ENCODE peak calls at places on chromosomes 16 and 17, in six cellular contexts. Y is tibial nerve, C is AG04449, H is lower leg skin, Z is H1, B is tibial artery. Q is an unnamed sample.

GRCh38 chr17:19706791-19707727 is 9.3 kb downstream of the SLC47A2 start:
- DNase-seq in Y (no peak), C (no peak), H (no peak), Z (peak; percentile 45), B (no peak), Q (no peak)

GRCh38 chr16:14527411-14528044 is 102.5 kb downstream of the PARN start:
- DNase-seq in Y (peak; percentile 28), C (no peak), H (peak; percentile 68), Z (no peak), B (peak; percentile 68), Q (no peak)

GRCh38 chr16:49347476-49347875 is 26.1 kb upstream of the C16orf78 start:
- DNase-seq in Y (no peak), C (no peak), H (no peak), Z (no peak), B (no peak), Q (no peak)

GRCh38 chr17:79023180-79023705 is 726 bp upstream of the C1QTNF1 start:
- DNase-seq in Y (peak; percentile 7), C (no peak), H (no peak), Z (no peak), B (no peak), Q (no peak)

GRCh38 chr17:82240506-82241182 is 11.8 kb downstream of the SLC16A3 start:
- DNase-seq in Y (no peak), C (no peak), H (no peak), Z (no peak), B (no peak), Q (no peak)

GRCh38 chr16:69396187-69397061 is 10.6 kb upstream of the TERF2 start:
- DNase-seq in Y (peak; percentile 57), C (peak; percentile 86), H (peak; percentile 76), Z (peak; percentile 80), B (peak; percentile 75), Q (peak; percentile 79)

GRCh38 chr17:48599373-48599772 is 5.4 kb downstream of the HOXB6 start:
- DNase-seq in Y (no peak), C (no peak), H (no peak), Z (no peak), B (no peak), Q (no peak)

GRCh38 chr16:69017036-69017783 is 88.2 kb upstream of the HAS3 start:
- DNase-seq in Y (no peak), C (no peak), H (no peak), Z (no peak), B (no peak), Q (no peak)

GRCh38 chr17:21505819-21506815 is 130.0 kb downstream of the KCNJ12 start:
- DNase-seq in Y (no peak), C (no peak), H (no peak), Z (no peak), B (no peak), Q (no peak)

GRCh38 chr17:32940706-32941390 is 12.9 kb downstream of the TMEM98 start:
- DNase-seq in Y (no peak), C (no peak), H (no peak), Z (no peak), B (no peak), Q (no peak)

GRCh38 chr17:31629696-31630470 is 229.2 kb downstream of the COPRS start:
- DNase-seq in Y (no peak), C (peak; percentile 23), H (no peak), Z (no peak), B (no peak), Q (no peak)

GRCh38 chr17:10631048-10631700 is 25.9 kb downstream of the MYH3 start:
- DNase-seq in Y (no peak), C (no peak), H (no peak), Z (peak; percentile 85), B (no peak), Q (no peak)

GRCh38 chr17:31571124-31571892 is 179.8 kb downstream of the RAB11FIP4 start:
- DNase-seq in Y (peak; percentile 88), C (no peak), H (no peak), Z (no peak), B (peak; percentile 87), Q (no peak)

GRCh38 chr16:66511615-66512500 is 38.1 kb downstream of the TK2 start:
- DNase-seq in Y (no peak), C (no peak), H (no peak), Z (peak; percentile 64), B (no peak), Q (no peak)

GRCh38 chr17:1294157-1294717 is 14.8 kb downstream of the TRARG1 start:
- DNase-seq in Y (no peak), C (no peak), H (no peak), Z (no peak), B (no peak), Q (no peak)

GRCh38 chr16:69376393-69377059 is 9.3 kb downstream of the TERF2 start:
- DNase-seq in Y (no peak), C (no peak), H (no peak), Z (no peak), B (no peak), Q (no peak)

GRCh38 chr16:56744996-56745640 is 15.2 kb downstream of the NUP93 start:
- DNase-seq in Y (no peak), C (no peak), H (no peak), Z (no peak), B (no peak), Q (no peak)

GRCh38 chr16:56747486-56748045 is 17.6 kb downstream of the NUP93 start:
- DNase-seq in Y (no peak), C (no peak), H (no peak), Z (no peak), B (no peak), Q (no peak)

GRCh38 chr16:56742030-56742984 is 12.4 kb downstream of the NUP93 start:
- DNase-seq in Y (no peak), C (peak; percentile 57), H (no peak), Z (no peak), B (no peak), Q (no peak)

GRCh38 chr16:56741399-56741798 is 11.5 kb downstream of the NUP93 start:
- DNase-seq in Y (no peak), C (no peak), H (no peak), Z (no peak), B (no peak), Q (no peak)

GRCh38 chr16:56743840-56744239 is 13.9 kb downstream of the NUP93 start:
- DNase-seq in Y (no peak), C (no peak), H (peak; percentile 35), Z (no peak), B (no peak), Q (no peak)
- TF ChIP-seq CTCF in Y (no peak), C (peak; percentile 2), H (no peak), Z (no peak), B (no peak), Q (no peak)

DNA sequence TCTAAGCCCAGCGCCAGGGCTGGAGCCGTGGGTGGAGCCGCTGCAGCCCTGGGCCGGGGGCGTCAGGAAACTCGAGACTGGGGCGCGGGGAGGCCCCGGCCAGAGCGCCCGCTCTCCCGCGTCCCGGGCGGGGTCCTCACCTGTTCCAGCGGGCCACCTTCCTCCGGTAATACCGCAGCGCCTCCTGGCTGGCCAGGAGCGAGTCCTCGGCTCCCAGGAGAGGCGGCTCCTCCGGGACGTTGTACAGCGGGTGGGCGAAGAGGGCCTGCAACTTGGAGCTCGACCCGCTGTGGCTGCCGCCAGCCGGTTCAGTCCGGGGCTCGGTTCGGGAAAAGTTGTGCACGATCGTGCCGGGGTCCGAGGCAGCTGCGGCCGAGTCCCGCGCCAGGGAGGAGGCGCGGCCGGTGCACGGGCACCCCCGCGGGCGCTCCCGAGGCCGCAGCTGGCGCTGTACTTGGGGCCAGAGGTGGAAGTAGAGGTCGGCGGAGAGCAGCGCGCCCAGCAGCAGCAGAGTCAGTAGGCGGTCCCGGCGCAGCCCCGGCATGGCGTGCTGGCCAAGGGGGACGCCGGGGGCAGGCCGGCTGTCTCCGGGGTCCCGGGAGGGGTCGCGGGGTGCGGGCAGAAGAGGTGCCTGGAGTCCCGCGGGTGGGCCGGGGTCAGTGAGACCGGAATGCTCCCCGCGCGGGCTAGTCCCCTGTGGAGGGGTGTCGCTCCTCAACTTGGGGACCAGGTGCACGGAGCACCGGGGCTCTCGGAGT is 865 bp downstream of the FAM20A start:
- DNase-seq in Y (no peak), C (no peak), H (no peak), Z (peak; percentile 80), B (no peak), Q (peak; percentile 70)
- TF ChIP-seq CTCF in Y (peak; percentile 15), C (no peak), H (no peak), Z (peak; percentile 50), B (no peak), Q (peak; percentile 35)

GRCh38 chr16:89826531-89827382 is 1.5 kb upstream of the SPIRE2 start:
- DNase-seq in Y (no peak), C (no peak), H (no peak), Z (no peak), B (no peak), Q (no peak)

GRCh38 chr16:89823087-89823823 is 5.0 kb upstream of the SPIRE2 start:
- DNase-seq in Y (no peak), C (no peak), H (no peak), Z (peak; percentile 59), B (no peak), Q (no peak)

GRCh38 chr16:89821438-89822187 is 5.2 kb upstream of the FANCA start:
- DNase-seq in Y (no peak), C (no peak), H (no peak), Z (no peak), B (no peak), Q (no peak)

GRCh38 chr16:89827383-89828198 is 684 bp upstream of the SPIRE2 start:
- DNase-seq in Y (no peak), C (no peak), H (no peak), Z (peak; percentile 84), B (no peak), Q (no peak)

DNA sequence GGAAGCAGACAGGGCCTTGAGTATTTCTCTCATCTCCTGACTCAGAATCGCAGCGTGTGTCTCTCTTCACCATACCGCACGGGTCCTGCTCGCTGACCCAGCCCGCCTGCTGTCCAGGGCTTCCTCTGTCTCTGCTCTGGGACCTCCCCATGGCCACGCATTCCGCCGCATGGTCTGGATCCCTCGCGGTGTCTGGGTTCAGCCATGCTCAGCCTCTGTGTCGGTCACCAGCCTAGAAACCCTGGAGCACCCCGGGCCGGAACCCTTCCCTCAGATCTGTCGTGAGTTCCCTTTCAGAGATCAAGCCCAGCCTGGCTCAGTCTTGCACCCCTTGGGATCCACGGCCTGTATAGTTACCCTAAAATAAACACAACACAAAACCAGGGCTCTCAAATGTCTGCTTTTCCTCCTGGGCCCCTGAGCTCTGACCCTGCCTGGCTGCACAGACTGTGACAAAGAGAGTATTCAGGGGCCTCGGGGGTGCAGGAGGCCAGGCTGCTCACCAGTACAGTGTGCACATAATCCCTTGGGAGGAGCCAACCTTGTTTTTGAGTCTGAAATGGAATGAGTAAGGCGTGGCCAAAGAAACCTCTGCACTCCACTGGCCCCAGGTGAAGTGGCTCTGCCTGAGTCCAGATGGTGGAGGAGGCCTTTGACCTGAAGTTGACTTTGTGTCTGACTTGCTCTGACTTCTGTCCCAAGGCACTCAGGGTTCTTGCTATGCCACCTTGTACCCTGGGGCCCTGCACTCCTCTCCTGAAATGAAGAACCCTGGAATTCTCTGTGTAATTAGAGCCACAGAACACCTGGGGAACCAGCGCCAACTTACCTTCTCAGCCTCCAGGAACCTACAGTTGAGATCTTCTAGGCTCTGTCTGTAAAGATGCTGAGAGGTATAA is 5.8 kb upstream of the SPIRE2 start:
- DNase-seq in Y (no peak), C (no peak), H (no peak), Z (no peak), B (no peak), Q (no peak)
- TF ChIP-seq CTCF in Y (no peak), C (no peak), H (peak; percentile 15), Z (no peak), B (no peak), Q (no peak)

DNA sequence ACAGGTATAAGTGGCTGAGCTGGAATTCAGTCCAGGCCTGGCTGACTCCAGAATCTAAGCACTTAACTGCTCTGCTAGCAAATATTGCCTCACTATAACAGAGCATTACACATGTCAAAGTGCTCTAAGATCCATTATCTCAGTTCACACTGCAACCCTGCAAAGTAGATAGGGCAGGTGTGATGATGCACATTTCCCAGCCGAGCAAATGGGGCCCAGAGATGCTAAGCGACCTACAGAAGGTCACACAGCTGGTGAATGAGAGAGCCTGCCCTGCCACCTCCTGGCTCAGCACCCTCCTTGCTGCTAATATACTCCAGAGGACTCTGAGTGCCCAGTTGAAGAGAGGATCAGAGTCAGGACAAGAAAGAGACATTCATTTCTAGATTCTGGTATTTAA is 73.6 kb upstream of the CCL1 start:
- DNase-seq in Y (no peak), C (no peak), H (no peak), Z (no peak), B (no peak), Q (no peak)
- TF ChIP-seq CTCF in Y (no peak), C (no peak), H (no peak), Z (peak; percentile 49), B (no peak), Q (no peak)

Q was measured in type B pancreatic cell.